ENCODE peak calls at places on chromosome 12, in nine cellular contexts. H is spleen, F is Peyer's patch, R is BE2C, Y is HCT116, N is suprapubic skin, W is fibroblast of lung, X is uterus, B is mammary epithelial cell. M is an unnamed sample.

GRCh38 chr12:11927311-11927935 is 143.3 kb upstream of the BCL2L14 start:
- DNase-seq in W (peak; percentile 56), N (no peak), B (no peak), H (no peak), R (peak; percentile 37), F (no peak), X (no peak), Y (no peak), M (no peak)

GRCh38 chr12:47894652-47895051 is 10.1 kb downstream of the VDR start:
- DNase-seq in B (no peak), R (no peak), N (no peak), F (peak; percentile 63), X (no peak), W (no peak), Y (no peak), H (no peak), M (no peak)

GRCh38 chr12:30286345-30286926 is 409.2 kb downstream of the IPO8 start:
- DNase-seq in X (no peak), Y (peak; percentile 22), N (no peak), H (no peak), R (peak; percentile 33), W (peak; percentile 36), B (peak; percentile 16), F (no peak), M (no peak)

GRCh38 chr12:76152161-76152807 is 67.8 kb upstream of the NAP1L1 start:
- DNase-seq in Y (no peak), W (no peak), F (no peak), B (no peak), N (no peak), R (no peak), X (no peak), H (no peak), M (no peak)

GRCh38 chr12:123089631-123090353 is 61.1 kb downstream of the PITPNM2 start:
- DNase-seq in F (no peak), H (no peak), R (no peak), X (no peak), W (peak; percentile 99), Y (peak; percentile 90), N (no peak), B (peak; percentile 98), M (peak; percentile 79)

GRCh38 chr12:59737725-59738463 is 142.1 kb downstream of the SLC16A7 start:
- DNase-seq in Y (no peak), F (no peak), B (peak; percentile 10), N (no peak), H (no peak), R (no peak), W (peak; percentile 20), X (no peak), M (no peak)

GRCh38 chr12:288687-289086 is 26.1 kb upstream of the SLC6A13 start:
- DNase-seq in Y (no peak), X (no peak), N (no peak), R (no peak), B (peak; percentile 58), F (no peak), W (peak; percentile 76), H (no peak), M (no peak)

GRCh38 chr12:63764481-63764880 is 15.2 kb upstream of the RXYLT1 start:
- DNase-seq in B (no peak), R (no peak), F (no peak), X (no peak), Y (no peak), W (no peak), H (no peak), N (no peak), M (no peak)

GRCh38 chr12:77861317-77861716 is 30.6 kb downstream of the NAV3 start:
- DNase-seq in Y (no peak), W (no peak), R (no peak), F (no peak), X (no peak), H (no peak), B (no peak), N (no peak), M (no peak)

GRCh38 chr12:27272375-27273028 is 28.4 kb downstream of the STK38L start:
- DNase-seq in H (no peak), R (no peak), F (no peak), Y (no peak), X (peak; percentile 45), W (peak; percentile 63), B (no peak), N (no peak), M (no peak)

DNA sequence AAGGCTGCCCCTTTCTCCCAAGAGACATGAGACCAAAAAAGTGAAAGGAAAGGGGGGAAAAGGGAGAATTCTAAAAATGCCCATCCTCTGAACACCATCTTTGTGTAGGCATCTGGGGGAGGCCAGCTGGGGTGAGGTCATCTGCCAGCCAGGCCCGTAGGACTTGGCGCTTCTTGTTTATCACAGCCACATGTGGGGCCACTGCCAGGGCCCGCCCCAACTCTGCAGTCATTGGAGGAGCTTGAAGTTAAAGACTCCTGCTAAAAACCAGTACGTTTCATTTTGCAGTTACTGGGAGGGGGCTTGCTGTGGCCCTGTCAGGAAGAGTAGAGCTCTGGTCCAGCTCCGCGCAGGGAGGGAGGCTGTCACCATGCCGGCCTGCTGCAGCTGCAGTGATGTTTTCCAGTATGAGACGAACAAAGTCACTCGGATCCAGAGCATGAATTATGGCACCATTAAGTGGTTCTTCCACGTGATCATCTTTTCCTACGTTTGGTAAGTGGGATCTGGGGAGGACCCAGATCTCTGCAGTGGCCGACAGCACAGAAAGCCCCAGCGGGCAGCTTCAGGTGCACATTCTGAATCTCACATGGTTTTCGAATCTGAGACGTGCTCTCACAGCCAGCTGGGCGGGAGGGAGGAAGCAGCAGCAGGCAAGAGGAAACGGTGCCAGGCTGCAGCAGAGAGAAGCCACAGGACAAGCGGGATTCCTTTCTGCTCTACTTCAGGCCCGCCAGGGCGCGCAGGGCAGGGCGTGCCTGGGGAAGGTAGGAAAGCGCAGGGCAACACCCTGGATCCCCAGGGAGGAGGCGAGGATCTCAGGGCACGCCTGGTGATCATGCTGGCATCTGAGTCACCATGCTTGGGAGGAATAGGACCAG is at the start of gene P2RX7:
- DNase-seq in F (peak; percentile 82), B (peak; percentile 93), N (peak; percentile 87), R (peak; percentile 90), H (peak; percentile 90), W (peak; percentile 56), X (peak; percentile 81), Y (peak; percentile 56), M (peak; percentile 88)
- TF ChIP-seq CTCF in F (no peak), B (peak; percentile 50), N (no peak), R (peak; percentile 3), H (no peak), W (peak; percentile 18), X (no peak), Y (no peak), M (peak; percentile 11)

DNA sequence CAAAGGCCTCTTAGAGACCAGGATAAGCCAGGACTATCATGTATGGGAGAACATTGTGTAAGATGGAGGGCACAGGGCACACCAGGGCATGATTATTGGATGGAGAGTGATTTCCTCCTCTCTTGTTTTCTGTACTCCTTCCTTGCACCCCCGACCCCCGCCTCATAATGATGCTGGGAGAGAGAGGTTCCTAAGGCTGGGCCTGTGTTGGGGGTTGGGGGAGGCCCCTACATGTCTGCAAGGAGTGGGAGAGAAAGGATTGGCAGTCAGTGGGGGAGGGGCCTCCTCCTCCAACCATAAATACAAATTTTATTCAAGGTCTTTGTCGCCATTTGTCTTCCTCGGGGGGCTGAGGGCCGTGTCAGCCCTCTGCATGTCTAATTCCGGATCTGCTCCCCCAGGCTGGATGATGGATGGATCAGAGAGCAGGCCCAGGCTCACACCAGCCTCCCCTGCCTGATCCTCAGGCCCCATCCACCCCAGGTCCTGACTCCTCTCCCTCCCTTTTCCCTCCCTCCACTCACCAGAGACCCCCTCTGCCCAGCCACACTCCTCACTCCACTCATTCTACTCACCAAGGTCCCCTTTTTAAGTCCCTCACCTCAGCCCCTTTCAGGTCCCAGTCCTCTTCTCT is 2.0 kb upstream of the C1QL4 start:
- DNase-seq in R (no peak), F (no peak), X (no peak), B (no peak), H (no peak), N (no peak), W (no peak), Y (no peak), M (peak; percentile 13)
- H3K4me1 ChIP-seq in R (peaks cover 14% of the 10 kb centered on the region), F (peaks cover 45% of the 10 kb centered on the region), X (peaks cover 9% of the 10 kb centered on the region), B (peaks cover 19% of the 10 kb centered on the region), H (peaks cover 47% of the 10 kb centered on the region), N (peaks cover 31% of the 10 kb centered on the region), W (peaks cover 9% of the 10 kb centered on the region), Y (peaks cover 22% of the 10 kb centered on the region), M (no peaks in the 10 kb centered on the region)

GRCh38 chr12:19220861-19221466 is 91.4 kb downstream of the PLEKHA5 start:
- DNase-seq in W (peak; percentile 93), H (no peak), B (peak; percentile 89), R (no peak), F (no peak), X (no peak), N (no peak), Y (no peak), M (no peak)
- H3K4me3 ChIP-seq in W (no peak overlapping the region), H (no peak overlapping the region), B (no peak overlapping the region), R (no peak overlapping the region), F (no peak overlapping the region), X (no peak overlapping the region), N (no peak overlapping the region), Y (no peak overlapping the region), M (no peak overlapping the region)

GRCh38 chr12:106140223-106140986 is 1.7 kb upstream of the NUAK1 start:
- DNase-seq in X (peak; percentile 44), W (no peak), Y (no peak), N (no peak), R (no peak), B (no peak), F (no peak), H (no peak), M (no peak)

GRCh38 chr12:106139422-106140141 is 828 bp upstream of the NUAK1 start:
- DNase-seq in F (peak; percentile 80), X (peak; percentile 81), B (peak; percentile 66), N (peak; percentile 87), R (no peak), Y (peak; percentile 56), H (peak; percentile 75), W (peak; percentile 82), M (peak; percentile 81)

GRCh38 chr12:106137456-106138278 is 1.1 kb downstream of the NUAK1 start:
- DNase-seq in Y (no peak), F (no peak), N (no peak), R (no peak), H (no peak), B (no peak), W (no peak), X (no peak), M (no peak)

GRCh38 chr12:106138279-106138645 is 492 bp downstream of the NUAK1 start:
- DNase-seq in W (no peak), R (peak; percentile 12), B (peak; percentile 25), H (no peak), F (no peak), N (no peak), Y (no peak), X (no peak), M (no peak)

DNA sequence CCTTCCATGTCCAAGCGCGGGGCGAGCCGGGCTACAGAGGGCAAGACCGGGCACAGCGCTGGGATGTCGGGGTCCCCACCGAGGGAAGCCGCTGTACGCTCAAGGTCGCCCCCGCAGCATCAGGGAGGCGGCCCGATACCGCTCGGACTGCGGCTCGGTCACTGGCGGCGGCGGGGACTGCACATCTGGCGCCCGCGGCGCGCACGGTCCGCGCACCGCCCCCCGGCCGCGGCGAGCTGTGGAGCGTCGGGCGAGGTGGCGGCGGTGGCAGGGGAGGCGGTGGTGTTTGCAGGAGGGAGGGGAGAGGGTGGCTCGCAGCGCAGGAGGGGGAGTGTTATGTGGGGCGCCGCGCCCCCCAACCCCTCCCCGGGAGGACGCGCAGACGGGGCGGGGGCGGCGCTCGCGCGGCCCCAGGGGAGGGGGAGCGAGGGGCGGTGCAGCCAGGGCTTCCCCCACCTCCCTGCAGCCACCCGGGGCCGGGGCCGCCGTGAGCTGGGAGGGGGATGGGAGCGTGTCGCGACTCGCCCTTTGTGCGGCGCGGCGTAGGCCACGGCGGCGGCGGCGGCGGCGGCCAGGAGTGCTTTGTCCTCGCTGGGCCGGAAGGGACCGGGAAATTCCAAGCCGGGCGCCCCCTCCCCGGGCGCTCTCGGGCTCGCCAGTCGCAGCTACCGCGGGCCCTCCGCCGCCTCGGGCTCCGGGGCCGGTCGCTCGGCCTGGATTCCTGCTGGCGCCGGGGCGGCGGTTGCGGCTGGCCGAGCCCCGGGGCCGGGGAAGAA is at the start of gene NUAK1:
- DNase-seq in H (no peak), N (peak; percentile 83), W (peak; percentile 84), F (peak; percentile 60), B (peak; percentile 50), R (peak; percentile 56), Y (no peak), X (peak; percentile 66), M (no peak)
- TF ChIP-seq CTCF in H (no peak), N (no peak), W (no peak), F (no peak), B (no peak), R (no peak), Y (no peak), X (peak; percentile 9), M (no peak)